ENCODE peak calls at places on chromosomes 6 and 20, in eight cellular contexts. One of them, this sample, is unnamed.

GRCh38 chr6:139744891-139745290 is 370.4 kb upstream of the CITED2 start:
- DNase-seq in heart left ventricle: no peak
- DNase-seq in breast epithelium: no peak
- DNase-seq in transverse colon: no peak
- DNase-seq in body of pancreas: no peak
- DNase-seq in testis: no peak
- DNase-seq in uterus: no peak
- DNase-seq in A549: no peak
- DNase-seq in this sample: no peak

GRCh38 chr20:33731693-33732165 is at the start of gene ZNF341:
- DNase-seq in heart left ventricle: peak
- DNase-seq in breast epithelium: peak
- DNase-seq in transverse colon: peak
- DNase-seq in body of pancreas: peak
- DNase-seq in testis: peak
- DNase-seq in uterus: peak
- DNase-seq in A549: peak
- DNase-seq in this sample: peak

GRCh38 chr6:113457156-113457555 is 400.0 kb upstream of the MARCKS start:
- DNase-seq in heart left ventricle: no peak
- DNase-seq in breast epithelium: no peak
- DNase-seq in transverse colon: no peak
- DNase-seq in body of pancreas: no peak
- DNase-seq in testis: peak
- DNase-seq in uterus: peak
- DNase-seq in A549: no peak
- DNase-seq in this sample: no peak

GRCh38 chr6:44676826-44677433 is 289.4 kb downstream of the CDC5L start:
- DNase-seq in heart left ventricle: no peak
- DNase-seq in breast epithelium: no peak
- DNase-seq in transverse colon: no peak
- DNase-seq in body of pancreas: no peak
- DNase-seq in testis: no peak
- DNase-seq in uterus: no peak
- DNase-seq in A549: no peak
- DNase-seq in this sample: no peak

GRCh38 chr20:56439784-56440291 is 27.8 kb downstream of the CASS4 start:
- DNase-seq in heart left ventricle: peak
- DNase-seq in breast epithelium: no peak
- DNase-seq in transverse colon: peak
- DNase-seq in body of pancreas: peak
- DNase-seq in testis: no peak
- DNase-seq in uterus: no peak
- DNase-seq in A549: no peak
- DNase-seq in this sample: peak

GRCh38 chr6:21748343-21749063 is 155.0 kb downstream of the SOX4 start:
- DNase-seq in heart left ventricle: no peak
- DNase-seq in breast epithelium: no peak
- DNase-seq in transverse colon: no peak
- DNase-seq in body of pancreas: no peak
- DNase-seq in testis: no peak
- DNase-seq in uterus: no peak
- DNase-seq in A549: no peak
- DNase-seq in this sample: no peak

GRCh38 chr20:19814241-19814640 is 56.2 kb downstream of the RIN2 start:
- DNase-seq in heart left ventricle: no peak
- DNase-seq in breast epithelium: no peak
- DNase-seq in transverse colon: no peak
- DNase-seq in body of pancreas: no peak
- DNase-seq in testis: no peak
- DNase-seq in uterus: no peak
- DNase-seq in A549: no peak
- DNase-seq in this sample: no peak

GRCh38 chr6:170152111-170152926 is 138.6 kb downstream of the DLL1 start:
- DNase-seq in heart left ventricle: peak
- DNase-seq in breast epithelium: no peak
- DNase-seq in transverse colon: peak
- DNase-seq in body of pancreas: peak
- DNase-seq in testis: no peak
- DNase-seq in uterus: peak
- DNase-seq in A549: no peak
- DNase-seq in this sample: peak

GRCh38 chr6:104689551-104690205 is 170.0 kb downstream of the HACE1 start:
- DNase-seq in heart left ventricle: no peak
- DNase-seq in breast epithelium: no peak
- DNase-seq in transverse colon: no peak
- DNase-seq in body of pancreas: no peak
- DNase-seq in testis: no peak
- DNase-seq in uterus: no peak
- DNase-seq in A549: no peak
- DNase-seq in this sample: no peak

GRCh38 chr6:20692023-20692422 is 157.8 kb downstream of the CDKAL1 start:
- DNase-seq in heart left ventricle: no peak
- DNase-seq in breast epithelium: no peak
- DNase-seq in transverse colon: no peak
- DNase-seq in body of pancreas: no peak
- DNase-seq in testis: no peak
- DNase-seq in uterus: no peak
- DNase-seq in A549: no peak
- DNase-seq in this sample: no peak

GRCh38 chr6:40695114-40695513 is 108.0 kb upstream of the LRFN2 start:
- DNase-seq in heart left ventricle: no peak
- DNase-seq in breast epithelium: no peak
- DNase-seq in transverse colon: no peak
- DNase-seq in body of pancreas: no peak
- DNase-seq in testis: no peak
- DNase-seq in uterus: no peak
- DNase-seq in A549: no peak
- DNase-seq in this sample: no peak

GRCh38 chr6:43037706-43038105 is 15.9 kb downstream of the CUL7 start:
- DNase-seq in heart left ventricle: no peak
- DNase-seq in breast epithelium: no peak
- DNase-seq in transverse colon: no peak
- DNase-seq in body of pancreas: no peak
- DNase-seq in testis: no peak
- DNase-seq in uterus: no peak
- DNase-seq in A549: no peak
- DNase-seq in this sample: no peak

GRCh38 chr20:50213531-50214106 is 23.0 kb downstream of the CEBPB start:
- DNase-seq in heart left ventricle: no peak
- DNase-seq in breast epithelium: no peak
- DNase-seq in transverse colon: no peak
- DNase-seq in body of pancreas: no peak
- DNase-seq in testis: no peak
- DNase-seq in uterus: no peak
- DNase-seq in A549: no peak
- DNase-seq in this sample: no peak

GRCh38 chr6:11785953-11786579 is 7.5 kb upstream of the ADTRP start:
- DNase-seq in heart left ventricle: no peak
- DNase-seq in breast epithelium: no peak
- DNase-seq in transverse colon: peak
- DNase-seq in body of pancreas: peak
- DNase-seq in testis: no peak
- DNase-seq in uterus: no peak
- DNase-seq in A549: no peak
- DNase-seq in this sample: no peak

GRCh38 chr6:136066005-136066404 is 184.1 kb downstream of the MTFR2 start:
- DNase-seq in heart left ventricle: no peak
- DNase-seq in breast epithelium: no peak
- DNase-seq in transverse colon: no peak
- DNase-seq in body of pancreas: no peak
- DNase-seq in testis: no peak
- DNase-seq in uterus: no peak
- DNase-seq in A549: no peak
- DNase-seq in this sample: no peak

GRCh38 chr6:159008656-159009288 is 8.8 kb upstream of the RSPH3 start:
- DNase-seq in heart left ventricle: no peak
- DNase-seq in breast epithelium: no peak
- DNase-seq in transverse colon: no peak
- DNase-seq in body of pancreas: no peak
- DNase-seq in testis: no peak
- DNase-seq in uterus: no peak
- DNase-seq in A549: peak
- DNase-seq in this sample: no peak

GRCh38 chr6:958531-958930 is 265.6 kb upstream of the EXOC2 start:
- DNase-seq in heart left ventricle: no peak
- DNase-seq in breast epithelium: no peak
- DNase-seq in transverse colon: no peak
- DNase-seq in body of pancreas: no peak
- DNase-seq in testis: no peak
- DNase-seq in uterus: no peak
- DNase-seq in A549: no peak
- DNase-seq in this sample: no peak

GRCh38 chr20:17570347-17571152 is 675 bp downstream of the DSTN start:
- DNase-seq in heart left ventricle: peak
- DNase-seq in breast epithelium: peak
- DNase-seq in transverse colon: peak
- DNase-seq in body of pancreas: peak
- DNase-seq in testis: peak
- DNase-seq in uterus: peak
- DNase-seq in A549: no peak
- DNase-seq in this sample: peak
- TF ChIP-seq POLR2A in heart left ventricle: no peak
- TF ChIP-seq POLR2A in breast epithelium: no peak
- TF ChIP-seq POLR2A in transverse colon: peak
- TF ChIP-seq POLR2A in body of pancreas: peak
- TF ChIP-seq POLR2A in testis: no peak
- TF ChIP-seq POLR2A in uterus: no peak
- TF ChIP-seq POLR2A in A549: no peak
- TF ChIP-seq POLR2A in this sample: no peak

DNA sequence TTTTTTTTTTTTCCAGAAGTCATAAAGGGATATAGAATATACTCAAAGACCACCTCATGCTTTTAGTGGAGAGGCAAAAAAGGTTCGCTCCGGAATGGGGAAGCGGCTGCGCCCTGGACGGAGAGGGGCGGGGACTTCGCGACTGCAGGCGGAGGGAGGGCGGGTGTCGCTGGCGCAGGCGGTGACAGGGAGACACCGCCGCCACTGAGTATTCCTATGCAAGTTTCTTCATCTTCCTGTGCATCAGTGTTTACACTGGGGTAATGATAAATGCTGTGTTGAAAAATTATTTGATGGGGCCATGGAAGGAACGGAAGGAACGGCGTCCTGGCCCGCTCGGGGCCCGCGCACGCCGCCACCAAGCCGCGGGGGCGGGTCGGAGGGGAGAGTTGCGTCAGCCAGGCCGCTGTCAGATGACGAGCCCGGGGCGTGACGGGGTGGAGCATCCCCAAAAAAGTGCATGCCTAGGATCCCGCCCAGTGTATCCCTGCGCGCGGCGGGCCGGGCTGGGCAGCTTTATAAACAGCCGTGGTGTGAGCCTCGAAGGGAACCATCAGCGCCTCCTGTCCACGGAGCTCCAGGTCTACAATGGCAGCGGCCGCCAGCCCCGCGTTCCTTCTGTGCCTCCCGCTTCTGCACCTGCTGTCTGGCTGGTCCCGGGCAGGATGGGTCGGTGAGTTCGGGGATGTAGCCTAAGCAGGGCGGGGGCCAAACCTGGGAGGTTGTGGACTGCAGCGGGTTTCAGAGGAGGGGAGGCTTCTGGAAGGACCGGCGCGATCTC is at the start of gene ULBP1:
- DNase-seq in heart left ventricle: peak
- DNase-seq in breast epithelium: peak
- DNase-seq in transverse colon: peak
- DNase-seq in body of pancreas: peak
- DNase-seq in testis: peak
- DNase-seq in uterus: peak
- DNase-seq in A549: peak
- DNase-seq in this sample: peak
- TF ChIP-seq CTCF in heart left ventricle: no peak
- TF ChIP-seq CTCF in breast epithelium: no peak
- TF ChIP-seq CTCF in transverse colon: no peak
- TF ChIP-seq CTCF in body of pancreas: no peak
- TF ChIP-seq CTCF in testis: no peak
- TF ChIP-seq CTCF in uterus: no peak
- TF ChIP-seq CTCF in A549: no peak
- TF ChIP-seq CTCF in this sample: no peak

GRCh38 chr20:41151134-41151869 is 14.0 kb downstream of the PLCG1 start:
- DNase-seq in heart left ventricle: no peak
- DNase-seq in breast epithelium: no peak
- DNase-seq in transverse colon: no peak
- DNase-seq in body of pancreas: no peak
- DNase-seq in testis: no peak
- DNase-seq in uterus: no peak
- DNase-seq in A549: no peak
- DNase-seq in this sample: no peak

GRCh38 chr20:41152108-41152757 is 14.9 kb downstream of the PLCG1 start:
- DNase-seq in heart left ventricle: no peak
- DNase-seq in breast epithelium: no peak
- DNase-seq in transverse colon: no peak
- DNase-seq in body of pancreas: no peak
- DNase-seq in testis: no peak
- DNase-seq in uterus: no peak
- DNase-seq in A549: no peak
- DNase-seq in this sample: no peak

GRCh38 chr20:41148956-41149355 is 11.6 kb downstream of the PLCG1 start:
- DNase-seq in heart left ventricle: no peak
- DNase-seq in breast epithelium: no peak
- DNase-seq in transverse colon: no peak
- DNase-seq in body of pancreas: no peak
- DNase-seq in testis: no peak
- DNase-seq in uterus: no peak
- DNase-seq in A549: no peak
- DNase-seq in this sample: no peak

GRCh38 chr20:41149679-41150131 is 12.4 kb downstream of the PLCG1 start:
- DNase-seq in heart left ventricle: no peak
- DNase-seq in breast epithelium: no peak
- DNase-seq in transverse colon: peak
- DNase-seq in body of pancreas: no peak
- DNase-seq in testis: no peak
- DNase-seq in uterus: no peak
- DNase-seq in A549: no peak
- DNase-seq in this sample: no peak

GRCh38 chr20:41150664-41151063 is 13.3 kb downstream of the PLCG1 start:
- DNase-seq in heart left ventricle: peak
- DNase-seq in breast epithelium: no peak
- DNase-seq in transverse colon: no peak
- DNase-seq in body of pancreas: no peak
- DNase-seq in testis: no peak
- DNase-seq in uterus: no peak
- DNase-seq in A549: no peak
- DNase-seq in this sample: no peak
- TF ChIP-seq POLR2A in heart left ventricle: no peak
- TF ChIP-seq POLR2A in breast epithelium: no peak
- TF ChIP-seq POLR2A in transverse colon: no peak
- TF ChIP-seq POLR2A in body of pancreas: no peak
- TF ChIP-seq POLR2A in testis: no peak
- TF ChIP-seq POLR2A in uterus: no peak
- TF ChIP-seq POLR2A in A549: no peak
- TF ChIP-seq POLR2A in this sample: no peak

DNA sequence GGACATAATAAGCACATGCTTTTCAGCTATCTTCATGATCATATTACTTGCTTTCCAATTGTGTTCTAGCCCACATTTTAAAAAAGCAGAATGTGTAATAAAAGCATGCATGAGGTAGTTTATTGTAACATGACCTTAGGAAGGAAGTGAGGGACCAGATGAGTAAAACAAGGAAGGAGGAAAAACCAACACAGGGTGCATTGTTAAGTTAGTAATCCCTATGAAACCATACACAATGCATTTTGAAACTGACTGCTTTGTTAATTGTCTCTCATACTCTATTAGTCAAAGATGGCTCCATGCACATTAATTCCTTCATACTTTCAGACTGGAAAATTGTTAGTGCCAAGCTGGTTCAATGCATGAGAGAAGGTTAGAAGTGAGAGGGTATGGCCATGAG is 37.7 kb upstream of the CENPW start:
- DNase-seq in heart left ventricle: no peak
- DNase-seq in breast epithelium: no peak
- DNase-seq in transverse colon: no peak
- DNase-seq in body of pancreas: no peak
- DNase-seq in testis: no peak
- DNase-seq in uterus: no peak
- DNase-seq in A549: no peak
- DNase-seq in this sample: no peak
- TF ChIP-seq CTCF in heart left ventricle: no peak
- TF ChIP-seq CTCF in breast epithelium: no peak
- TF ChIP-seq CTCF in transverse colon: no peak
- TF ChIP-seq CTCF in body of pancreas: no peak
- TF ChIP-seq CTCF in testis: no peak
- TF ChIP-seq CTCF in uterus: no peak
- TF ChIP-seq CTCF in A549: no peak
- TF ChIP-seq CTCF in this sample: no peak

This sample was measured in gastrocnemius medialis.